ENCODE peak calls at places on chromosomes 7 and 10, in four cellular contexts. W, B, N and F are unnamed samples.

GRCh38 chr7:133977409-133978274 is 149.5 kb upstream of the LRGUK start:
- DNase-seq in B (no peak), N (no peak), W (no peak), F (peak)

GRCh38 chr7:101562531-101563197 is 66.4 kb downstream of the MYL10 start:
- DNase-seq in W (no peak), B (no peak), N (no peak), F (no peak)

GRCh38 chr10:32244421-32245207 is 102.3 kb downstream of the EPC1 start:
- DNase-seq in W (no peak), N (no peak), B (no peak), F (no peak)

GRCh38 chr7:95213148-95213547 is 111.2 kb downstream of the PON1 start:
- DNase-seq in N (no peak), W (no peak), B (no peak), F (no peak)

GRCh38 chr7:38323156-38323555 is 49.7 kb upstream of the TARP start:
- DNase-seq in B (no peak), N (no peak), W (no peak), F (no peak)

GRCh38 chr10:73182568-73182967 is 14.6 kb downstream of the FAM149B1 start:
- DNase-seq in N (peak), B (no peak), W (peak), F (no peak)

GRCh38 chr7:34567906-34568305 is 90.1 kb upstream of the NPSR1 start:
- DNase-seq in N (no peak), W (no peak), B (no peak), F (no peak)

GRCh38 chr7:98217623-98218582 is 6.7 kb downstream of the BHLHA15 start:
- DNase-seq in B (no peak), W (no peak), N (no peak), F (no peak)

GRCh38 chr10:19702215-19702614 is 114.0 kb upstream of the PLXDC2 start:
- DNase-seq in N (peak), B (no peak), W (no peak), F (no peak)

GRCh38 chr7:147300293-147300692 is 1183.7 kb downstream of the CNTNAP2 start:
- DNase-seq in B (no peak), N (no peak), W (no peak), F (no peak)

GRCh38 chr10:18424200-18424599 is 227.2 kb downstream of the NSUN6 start:
- DNase-seq in N (no peak), B (no peak), W (no peak), F (no peak)

GRCh38 chr7:132108553-132108952 is 467.7 kb downstream of the PLXNA4 start:
- DNase-seq in W (no peak), B (no peak), N (no peak), F (no peak)

GRCh38 chr7:50792342-50793114 is 9.8 kb upstream of the GRB10 start:
- DNase-seq in N (peak), B (peak), W (no peak), F (no peak)

GRCh38 chr7:117296066-117296465 is 26.8 kb downstream of the WNT2 start:
- DNase-seq in B (no peak), N (no peak), W (no peak), F (no peak)

GRCh38 chr10:99522511-99523250 is 10.1 kb upstream of the NKX2-3 start:
- DNase-seq in N (no peak), B (no peak), W (no peak), F (no peak)

GRCh38 chr7:154480817-154481216 is 428.6 kb downstream of the DPP6 start:
- DNase-seq in B (no peak), W (no peak), N (no peak), F (no peak)

GRCh38 chr7:1129431-1129830 is 30.6 kb downstream of the ZFAND2A start:
- DNase-seq in B (no peak), W (no peak), N (no peak), F (no peak)

GRCh38 chr7:30502470-30503251 is 2.0 kb downstream of the GGCT start:
- DNase-seq in W (no peak), N (no peak), B (no peak), F (no peak)
- H3K4me3 ChIP-seq in W (no peak), N (no peak), B (no peak), F (no peak)

GRCh38 chr7:82209200-82209599 is 234.4 kb downstream of the CACNA2D1 start:
- DNase-seq in B (no peak), N (no peak), W (no peak), F (no peak)

GRCh38 chr7:82202107-82202506 is 241.5 kb downstream of the CACNA2D1 start:
- DNase-seq in B (no peak), N (no peak), W (no peak), F (no peak)

GRCh38 chr7:82202965-82203364 is 240.6 kb downstream of the CACNA2D1 start:
- DNase-seq in N (no peak), B (no peak), W (no peak), F (no peak)

GRCh38 chr7:82210422-82211184 is 233.0 kb downstream of the CACNA2D1 start:
- DNase-seq in B (no peak), N (no peak), W (no peak), F (no peak)

GRCh38 chr7:82204694-82205093 is 238.9 kb downstream of the CACNA2D1 start:
- DNase-seq in B (no peak), W (no peak), N (peak), F (no peak)
- H3K4me3 ChIP-seq in B (no peak), W (no peak), N (no peak), F (no peak)

DNA sequence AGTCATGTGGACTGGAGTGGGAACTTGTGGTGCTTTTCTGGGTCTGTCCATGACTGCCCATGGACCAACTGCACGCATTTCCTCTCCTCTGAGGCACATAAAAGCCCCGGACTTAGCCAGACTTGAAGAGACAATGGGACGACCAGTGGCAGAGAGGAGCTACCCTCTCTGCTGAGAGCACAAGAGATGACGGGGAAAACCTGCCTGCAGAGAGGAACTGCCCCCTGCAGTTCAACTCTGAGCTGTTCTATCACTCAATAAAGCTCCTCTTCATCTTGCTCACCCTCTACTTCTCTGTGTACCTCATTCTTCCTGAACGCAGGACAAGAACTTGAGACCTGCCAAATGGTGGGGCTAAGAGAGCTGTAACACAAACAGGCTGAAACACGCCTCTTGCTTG is 184.5 kb downstream of the ZNF438 start:
- DNase-seq in B (no peak), W (no peak), N (no peak), F (peak)
- H3K4me3 ChIP-seq in B (no peak), W (no peak), N (no peak), F (peak)

GRCh38 chr10:71734797-71735196 is 15.2 kb upstream of the C10orf105 start:
- DNase-seq in B (no peak), W (no peak), N (no peak), F (no peak)
- H3K4me3 ChIP-seq in B (no peak), W (no peak), N (no peak), F (no peak)

GRCh38 chr7:83161186-83161585 is 1.5 kb downstream of the PCLO start:
- DNase-seq in B (no peak), W (no peak), N (no peak), F (no peak)

GRCh38 chr7:83166781-83167180 is 4.1 kb upstream of the PCLO start:
- DNase-seq in N (no peak), B (no peak), W (no peak), F (no peak)

GRCh38 chr7:83162402-83163256 is at the start of gene PCLO:
- DNase-seq in N (peak), B (peak), W (no peak), F (peak)

GRCh38 chr7:83159731-83160130 is 3.0 kb downstream of the PCLO start:
- DNase-seq in W (no peak), N (no peak), B (no peak), F (no peak)

GRCh38 chr7:83161851-83162401 is 758 bp downstream of the PCLO start:
- DNase-seq in W (no peak), B (no peak), N (no peak), F (no peak)
- H3K4me3 ChIP-seq in W (peak), B (no peak), N (peak), F (no peak)